ENCODE peak calls at places on chromosomes 1 and 21, in four cellular contexts. L is tibial nerve, T is transverse colon, J is ovary. I is an unnamed sample.

GRCh38 chr1:218164111-218164929 is 120.8 kb upstream of the RRP15 start:
- DNase-seq in L (no peak), T (peak; percentile 37), J (no peak), I (no peak)

GRCh38 chr1:209455133-209455532 is 128.4 kb upstream of the CAMK1G start:
- DNase-seq in L (no peak), T (no peak), J (no peak), I (no peak)

GRCh38 chr1:45796381-45796780 is 7.0 kb upstream of the MAST2 start:
- DNase-seq in L (no peak), T (no peak), J (no peak), I (no peak)

GRCh38 chr1:31775170-31775569 is 11.0 kb upstream of the ADGRB2 start:
- DNase-seq in L (no peak), T (no peak), J (no peak), I (no peak)

GRCh38 chr1:158145173-158145719 is 35.4 kb upstream of the CD1D start:
- DNase-seq in L (peak; percentile 16), T (no peak), J (peak; percentile 74), I (no peak)

GRCh38 chr1:10865518-10866313 is 69.3 kb upstream of the CASZ1 start:
- DNase-seq in L (no peak), T (no peak), J (no peak), I (no peak)

GRCh38 chr1:14914351-14914988 is 239.1 kb upstream of the TMEM51 start:
- DNase-seq in L (no peak), T (no peak), J (no peak), I (no peak)

GRCh38 chr1:17632541-17633193 is 93.2 kb downstream of the ARHGEF10L start:
- DNase-seq in L (no peak), T (no peak), J (no peak), I (no peak)

GRCh38 chr1:28973850-28974841 is 59.8 kb downstream of the EPB41 start:
- DNase-seq in L (no peak), T (no peak), J (no peak), I (no peak)

GRCh38 chr1:17027900-17028299 is 16.2 kb upstream of the ATP13A2 start:
- DNase-seq in L (no peak), T (no peak), J (no peak), I (no peak)

GRCh38 chr1:43346636-43347035 is 9.0 kb downstream of the MPL start:
- DNase-seq in L (no peak), T (no peak), J (no peak), I (peak; percentile 13)

GRCh38 chr1:43349594-43350306 is 9.0 kb upstream of the CDC20 start:
- DNase-seq in L (no peak), T (no peak), J (no peak), I (no peak)

GRCh38 chr1:43350976-43351375 is 7.8 kb upstream of the CDC20 start:
- DNase-seq in L (no peak), T (no peak), J (no peak), I (no peak)

GRCh38 chr1:43348809-43349593 is 9.8 kb upstream of the CDC20 start:
- DNase-seq in L (peak; percentile 51), T (peak; percentile 94), J (peak; percentile 89), I (peak; percentile 96)

DNA sequence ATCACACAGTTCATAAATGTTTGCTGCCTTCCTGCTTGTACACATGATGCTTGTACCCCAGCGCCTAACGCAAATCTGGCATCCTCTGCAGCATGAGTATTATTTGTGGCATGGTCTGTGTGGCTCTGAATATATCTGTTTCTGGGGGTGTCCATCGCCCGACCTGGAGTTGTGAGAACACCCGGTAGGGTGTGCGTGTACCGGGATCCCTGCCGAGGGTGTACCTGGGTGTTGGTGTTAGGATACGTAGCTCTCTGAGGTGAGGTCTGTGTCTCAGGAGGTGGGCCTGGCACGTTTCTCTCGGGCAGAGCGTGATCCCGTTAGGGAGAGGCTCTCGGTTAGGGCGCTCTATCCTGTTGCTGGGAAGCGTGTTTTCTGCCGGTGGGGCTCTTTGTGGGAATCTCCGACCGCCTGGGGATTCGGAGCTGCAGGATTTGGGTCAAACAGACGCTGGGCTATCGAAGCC is 10.4 kb upstream of the CDC20 start:
- DNase-seq in L (no peak), T (no peak), J (no peak), I (no peak)
- TF ChIP-seq POLR2A in L (no peak), T (no peak), J (no peak), I (no peak)

DNA sequence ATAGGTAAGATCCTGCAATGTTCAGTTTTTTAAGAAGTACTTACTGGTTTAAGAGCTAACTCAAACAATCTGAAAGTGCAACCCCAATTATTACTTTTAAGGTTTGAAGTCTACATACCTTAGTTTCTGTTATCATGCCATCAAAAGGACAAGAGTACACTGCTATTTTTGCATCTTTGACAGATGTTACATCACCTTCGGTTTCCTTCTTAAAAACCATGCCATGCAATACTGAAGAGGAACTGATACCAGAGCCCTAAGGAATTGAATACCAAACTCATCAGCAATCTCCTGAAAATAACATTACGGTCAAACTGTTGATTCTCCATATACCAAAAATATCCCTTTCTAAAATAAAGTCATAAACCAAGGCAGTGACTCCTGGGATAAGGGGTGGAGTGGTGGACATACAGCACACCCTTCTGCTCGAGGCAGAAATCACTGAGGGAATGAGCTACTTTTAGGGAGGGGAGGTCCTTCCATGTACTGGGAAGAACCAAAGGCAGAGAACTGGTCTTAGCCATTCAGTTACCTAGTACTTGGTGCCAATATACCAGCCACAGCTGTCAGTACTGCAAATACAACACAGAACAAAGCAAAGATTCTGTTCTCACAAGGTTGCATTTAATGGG is 8.5 kb downstream of the CCT8 start:
- DNase-seq in L (no peak), T (no peak), J (no peak), I (no peak)
- TF ChIP-seq EP300 in L (no peak), T (no peak), J (no peak), I (no peak)

GRCh38 chr1:116420417-116421200 is 47.6 kb downstream of the ATP1A1 start:
- DNase-seq in L (no peak), T (no peak), J (no peak), I (no peak)

GRCh38 chr1:116417678-116418077 is 44.6 kb downstream of the ATP1A1 start:
- DNase-seq in L (no peak), T (no peak), J (no peak), I (no peak)

GRCh38 chr1:116416854-116417513 is 43.9 kb downstream of the ATP1A1 start:
- DNase-seq in L (no peak), T (no peak), J (no peak), I (no peak)

GRCh38 chr1:116415699-116416533 is 42.9 kb downstream of the ATP1A1 start:
- DNase-seq in L (no peak), T (no peak), J (peak; percentile 60), I (no peak)

GRCh38 chr1:116418091-116418830 is 45.2 kb downstream of the ATP1A1 start:
- DNase-seq in L (peak; percentile 52), T (peak; percentile 88), J (peak; percentile 91), I (peak; percentile 85)
- TF ChIP-seq POLR2A in L (no peak), T (peak; percentile 67), J (no peak), I (no peak)

GRCh38 chr1:147080671-147081394 is 91.4 kb downstream of the PRKAB2 start:
- DNase-seq in L (no peak), T (no peak), J (no peak), I (no peak)

GRCh38 chr1:147084273-147085096 is 87.8 kb downstream of the PRKAB2 start:
- DNase-seq in L (peak; percentile 23), T (peak; percentile 73), J (peak; percentile 50), I (peak; percentile 63)

GRCh38 chr1:147083919-147084272 is 88.4 kb downstream of the PRKAB2 start:
- DNase-seq in L (no peak), T (no peak), J (no peak), I (no peak)

GRCh38 chr1:147089457-147089856 is 82.8 kb downstream of the PRKAB2 start:
- DNase-seq in L (no peak), T (no peak), J (no peak), I (no peak)

GRCh38 chr1:147086129-147086528 is 86.1 kb downstream of the PRKAB2 start:
- DNase-seq in L (no peak), T (no peak), J (no peak), I (no peak)
- TF ChIP-seq EP300 in L (no peak), T (no peak), J (no peak), I (no peak)

GRCh38 chr1:2879026-2879425 is 77.5 kb upstream of the TTC34 start:
- DNase-seq in L (no peak), T (no peak), J (no peak), I (no peak)

GRCh38 chr1:2878591-2878990 is 77.1 kb upstream of the TTC34 start:
- DNase-seq in L (no peak), T (no peak), J (no peak), I (no peak)

GRCh38 chr1:2875677-2876531 is 74.4 kb upstream of the TTC34 start:
- DNase-seq in L (no peak), T (no peak), J (peak; percentile 67), I (peak; percentile 41)

GRCh38 chr1:2876846-2877245 is 75.4 kb upstream of the TTC34 start:
- DNase-seq in L (no peak), T (no peak), J (no peak), I (no peak)

DNA sequence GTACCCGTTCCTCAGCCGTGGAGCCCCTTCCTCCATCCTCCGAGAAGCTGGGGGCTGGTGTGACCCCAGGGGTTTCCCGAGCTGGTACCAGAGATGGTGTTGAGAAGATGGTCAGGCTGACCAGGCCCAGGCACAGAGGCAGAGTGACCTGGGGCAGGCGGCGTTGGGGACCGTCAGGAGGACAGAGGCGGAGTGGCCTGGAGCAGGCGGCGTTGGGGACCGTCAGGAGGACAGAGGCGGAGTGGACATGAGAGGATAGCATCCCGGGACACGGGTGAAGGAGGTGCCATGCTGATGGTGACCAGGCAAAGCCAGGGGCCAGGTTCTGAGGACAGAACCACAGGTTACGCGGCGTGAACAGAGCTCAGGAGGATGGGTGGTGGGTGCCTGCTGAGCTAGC is 75.9 kb upstream of the TTC34 start:
- DNase-seq in L (no peak), T (no peak), J (no peak), I (no peak)
- TF ChIP-seq POLR2A in L (no peak), T (no peak), J (no peak), I (no peak)

GRCh38 chr1:234989019-234989418 is 139.6 kb downstream of the TOMM20 start:
- DNase-seq in L (no peak), T (no peak), J (no peak), I (no peak)

GRCh38 chr1:234992065-234992464 is 136.6 kb downstream of the TOMM20 start:
- DNase-seq in L (no peak), T (no peak), J (no peak), I (no peak)

GRCh38 chr1:234990874-234991801 is 137.5 kb downstream of the TOMM20 start:
- DNase-seq in L (no peak), T (no peak), J (no peak), I (no peak)

GRCh38 chr1:234989479-234990327 is 138.9 kb downstream of the TOMM20 start:
- DNase-seq in L (no peak), T (no peak), J (no peak), I (no peak)

GRCh38 chr1:234990328-234990675 is 138.3 kb downstream of the TOMM20 start:
- DNase-seq in L (no peak), T (no peak), J (no peak), I (no peak)
- TF ChIP-seq EP300 in L (no peak), T (no peak), J (no peak), I (no peak)